ENCODE peak calls at places on chromosomes 4 and X, in four cellular contexts. One of them, this sample, is unnamed. For H3K9me3, the result is how much of the 10 kb centered on the place peaks cover.

GRCh38 chr4:41154814-41155177 is 59.5 kb downstream of the APBB2 start:
- DNase-seq in H9: no peak
- DNase-seq in A549: no peak
- DNase-seq in ovary: no peak
- DNase-seq in this sample: no peak

GRCh38 chrX:34341258-34341657 is 209.1 kb upstream of the FAM47A start:
- DNase-seq in H9: no peak
- DNase-seq in A549: no peak
- DNase-seq in ovary: no peak
- DNase-seq in this sample: no peak

GRCh38 chrX:55357236-55357635 is 92.5 kb upstream of the PAGE3 start:
- DNase-seq in H9: no peak
- DNase-seq in A549: no peak
- DNase-seq in ovary: no peak
- DNase-seq in this sample: no peak

GRCh38 chr4:39614487-39615162 is 24.0 kb downstream of the SMIM14 start:
- DNase-seq in H9: no peak
- DNase-seq in A549: peak
- DNase-seq in ovary: no peak
- DNase-seq in this sample: no peak

GRCh38 chrX:44953734-44954502 is 80.9 kb downstream of the KDM6A start:
- DNase-seq in H9: no peak
- DNase-seq in A549: no peak
- DNase-seq in ovary: no peak
- DNase-seq in this sample: no peak

GRCh38 chr4:46648088-46648744 is 258.3 kb upstream of the GABRA2 start:
- DNase-seq in H9: peak
- DNase-seq in A549: no peak
- DNase-seq in ovary: no peak
- DNase-seq in this sample: no peak

GRCh38 chrX:24902808-24903207 is 113.0 kb downstream of the ARX start:
- DNase-seq in H9: no peak
- DNase-seq in A549: no peak
- DNase-seq in ovary: no peak
- DNase-seq in this sample: no peak

GRCh38 chrX:17547658-17548057 is 172.7 kb downstream of the NHS start:
- DNase-seq in H9: no peak
- DNase-seq in A549: peak
- DNase-seq in ovary: peak
- DNase-seq in this sample: peak

GRCh38 chrX:77788050-77788449 is 2.0 kb upstream of the ATRX start:
- DNase-seq in H9: no peak
- DNase-seq in A549: peak
- DNase-seq in ovary: no peak
- DNase-seq in this sample: peak

GRCh38 chrX:17032351-17032750 is 85.9 kb downstream of the REPS2 start:
- DNase-seq in H9: no peak
- DNase-seq in A549: peak
- DNase-seq in ovary: no peak
- DNase-seq in this sample: no peak

GRCh38 chr4:37225778-37226177 is 18.8 kb upstream of the NWD2 start:
- DNase-seq in H9: no peak
- DNase-seq in A549: no peak
- DNase-seq in ovary: no peak
- DNase-seq in this sample: no peak

GRCh38 chr4:60948008-60948407 is 252.1 kb upstream of the ADGRL3 start:
- DNase-seq in H9: no peak
- DNase-seq in A549: no peak
- DNase-seq in ovary: no peak
- DNase-seq in this sample: no peak

GRCh38 chrX:103780701-103781402 is 4.2 kb downstream of the PLP1 start:
- DNase-seq in H9: peak
- DNase-seq in A549: no peak
- DNase-seq in ovary: no peak
- DNase-seq in this sample: no peak

DNA sequence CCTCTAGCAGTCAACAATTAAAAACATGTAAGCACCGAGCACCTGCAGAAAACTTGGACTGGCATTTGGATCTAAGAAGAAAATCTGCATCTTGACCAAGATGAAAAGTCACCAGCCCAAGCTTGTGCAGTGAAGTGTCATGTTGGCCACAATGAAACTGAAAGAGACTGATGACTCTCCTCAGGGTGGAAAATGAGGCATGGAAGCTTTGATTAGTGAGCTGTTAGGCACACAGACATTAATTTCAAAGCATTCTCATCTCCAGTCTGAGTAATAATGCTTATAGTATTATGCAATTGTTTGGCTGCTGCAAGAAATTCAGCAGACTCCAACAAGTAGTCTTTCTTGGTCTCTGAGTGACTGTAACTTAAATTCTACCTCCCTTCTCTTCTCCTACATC is 150.1 kb downstream of the AR start:
- DNase-seq in H9: no peak
- DNase-seq in A549: no peak
- DNase-seq in ovary: no peak
- DNase-seq in this sample: no peak
- H3K9me3 ChIP-seq in H9: half or more
- H3K9me3 ChIP-seq in A549: under half
- H3K9me3 ChIP-seq in ovary: under half
- H3K9me3 ChIP-seq in this sample: under half

DNA sequence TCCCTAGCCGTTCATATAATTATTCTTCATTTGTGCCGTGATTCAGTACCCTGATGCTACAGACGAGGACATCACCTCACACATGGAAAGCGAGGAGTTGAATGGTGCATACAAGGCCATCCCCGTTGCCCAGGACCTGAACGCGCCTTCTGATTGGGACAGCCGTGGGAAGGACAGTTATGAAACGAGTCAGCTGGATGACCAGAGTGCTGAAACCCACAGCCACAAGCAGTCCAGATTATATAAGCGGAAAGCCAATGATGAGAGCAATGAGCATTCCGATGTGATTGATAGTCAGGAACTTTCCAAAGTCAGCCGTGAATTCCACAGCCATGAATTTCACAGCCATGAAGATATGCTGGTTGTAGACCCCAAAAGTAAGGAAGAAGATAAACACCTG is 6.9 kb downstream of the SPP1 start:
- DNase-seq in H9: no peak
- DNase-seq in A549: no peak
- DNase-seq in ovary: no peak
- DNase-seq in this sample: no peak
- TF ChIP-seq CTCF in H9: no peak
- TF ChIP-seq CTCF in A549: no peak
- TF ChIP-seq CTCF in ovary: no peak
- TF ChIP-seq CTCF in this sample: no peak

DNA sequence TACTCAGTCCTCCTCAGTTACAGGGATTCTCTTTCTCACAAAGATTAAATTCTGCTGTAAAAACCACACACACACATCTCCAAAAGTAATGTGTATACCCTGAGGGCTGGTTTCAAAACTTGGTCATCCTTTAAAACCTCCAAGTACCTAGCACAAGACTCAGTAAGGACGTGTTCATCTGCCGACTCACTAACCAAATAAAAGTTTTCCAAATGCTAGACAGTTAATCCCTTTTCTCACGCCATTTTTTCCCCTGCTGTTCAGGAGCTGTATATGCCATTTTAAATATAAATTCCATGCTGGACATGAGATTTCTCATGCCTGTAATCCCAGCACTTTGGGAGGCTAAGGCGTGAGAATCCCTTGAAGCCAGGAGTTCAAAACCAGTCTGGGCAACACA is 3.9 kb upstream of the SAT1 start:
- DNase-seq in H9: no peak
- DNase-seq in A549: peak
- DNase-seq in ovary: no peak
- DNase-seq in this sample: no peak
- H3K27ac ChIP-seq in H9: no peak
- H3K27ac ChIP-seq in A549: peak
- H3K27ac ChIP-seq in ovary: no peak
- H3K27ac ChIP-seq in this sample: no peak

DNA sequence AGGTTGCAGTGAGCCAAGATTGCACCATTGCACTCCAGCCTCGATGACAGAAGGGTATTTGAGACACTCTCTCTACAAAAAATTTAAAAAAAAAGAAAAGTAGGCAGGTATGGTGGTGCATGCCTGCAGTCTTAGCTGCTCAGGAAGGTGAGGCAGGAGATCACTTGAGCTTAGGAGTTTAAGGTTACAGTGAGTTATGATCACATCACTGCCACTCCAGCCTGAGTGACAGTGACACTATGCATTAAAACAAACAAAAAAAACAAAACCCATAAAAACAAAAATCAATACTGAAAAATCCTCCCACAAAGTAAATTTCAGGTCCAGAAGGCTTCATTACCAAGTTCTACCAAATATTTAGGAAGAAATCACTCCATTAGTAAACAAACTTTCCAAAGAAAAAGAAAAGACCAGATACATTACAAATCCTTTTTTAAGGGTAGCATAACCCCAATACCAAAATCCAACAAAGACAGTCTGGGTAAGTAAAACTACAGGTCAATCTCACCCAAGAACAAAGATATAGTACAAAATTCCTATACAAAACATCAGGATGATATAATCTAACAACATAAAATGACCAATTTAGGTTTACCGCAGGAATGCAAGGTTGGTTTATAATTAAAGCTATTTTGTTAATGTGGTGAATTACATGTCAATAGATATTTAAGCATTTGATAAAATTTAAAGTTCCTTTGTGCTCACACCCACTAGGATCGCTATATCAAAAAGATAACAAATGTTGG is 11.7 kb downstream of the NELFA start:
- DNase-seq in H9: no peak
- DNase-seq in A549: no peak
- DNase-seq in ovary: no peak
- DNase-seq in this sample: no peak
- H3K9me3 ChIP-seq in H9: under half
- H3K9me3 ChIP-seq in A549: under half
- H3K9me3 ChIP-seq in ovary: under half
- H3K9me3 ChIP-seq in this sample: under half

GRCh38 chr4:113901994-113902787 is 77.3 kb downstream of the ARSJ start:
- DNase-seq in H9: no peak
- DNase-seq in A549: no peak
- DNase-seq in ovary: no peak
- DNase-seq in this sample: no peak
- TF ChIP-seq CTCF in H9: no peak
- TF ChIP-seq CTCF in A549: no peak
- TF ChIP-seq CTCF in ovary: no peak
- TF ChIP-seq CTCF in this sample: no peak

GRCh38 chr4:112109455-112110425 is 35.5 kb upstream of the FAM241A start:
- DNase-seq in H9: no peak
- DNase-seq in A549: no peak
- DNase-seq in ovary: no peak
- DNase-seq in this sample: no peak

GRCh38 chr4:112113786-112114185 is 31.5 kb upstream of the FAM241A start:
- DNase-seq in H9: no peak
- DNase-seq in A549: no peak
- DNase-seq in ovary: no peak
- DNase-seq in this sample: no peak

GRCh38 chr4:112114452-112114851 is 30.8 kb upstream of the FAM241A start:
- DNase-seq in H9: no peak
- DNase-seq in A549: no peak
- DNase-seq in ovary: no peak
- DNase-seq in this sample: no peak

GRCh38 chr4:112111306-112111705 is 33.9 kb upstream of the FAM241A start:
- DNase-seq in H9: no peak
- DNase-seq in A549: no peak
- DNase-seq in ovary: no peak
- DNase-seq in this sample: no peak

DNA sequence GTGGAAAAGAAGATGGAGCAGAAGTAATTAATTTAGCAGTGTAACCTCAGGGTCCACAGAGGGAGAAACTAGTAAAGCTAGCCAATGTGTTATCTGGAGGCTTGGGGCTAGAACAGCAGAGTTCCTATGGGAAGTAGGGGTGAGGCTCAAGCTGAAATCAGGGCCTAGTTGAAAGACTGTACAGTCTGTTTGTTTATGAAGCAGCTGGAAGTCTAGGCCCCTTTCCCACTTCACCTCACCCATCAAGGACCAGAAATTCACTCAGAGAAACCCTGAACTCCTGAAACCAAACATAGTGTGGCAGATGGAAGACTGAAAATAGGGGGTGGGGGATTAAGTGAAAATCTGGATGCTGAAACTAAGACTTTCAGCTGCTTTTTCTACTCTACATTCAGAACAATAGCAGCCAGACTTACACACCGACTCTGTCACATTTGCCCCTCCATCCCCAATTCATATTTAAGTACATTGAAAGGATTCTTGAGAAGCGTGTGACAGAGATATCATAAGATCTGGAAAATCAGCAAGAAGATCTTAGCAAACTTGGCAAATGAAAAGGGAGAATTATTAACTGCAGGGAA is 32.6 kb upstream of the FAM241A start:
- DNase-seq in H9: no peak
- DNase-seq in A549: no peak
- DNase-seq in ovary: no peak
- DNase-seq in this sample: no peak
- H3K27ac ChIP-seq in H9: no peak
- H3K27ac ChIP-seq in A549: peak
- H3K27ac ChIP-seq in ovary: no peak
- H3K27ac ChIP-seq in this sample: no peak

GRCh38 chr4:97942137-97942536 is 201.1 kb downstream of the STPG2 start:
- DNase-seq in H9: no peak
- DNase-seq in A549: no peak
- DNase-seq in ovary: no peak
- DNase-seq in this sample: no peak
- H3K9me3 ChIP-seq in H9: under half
- H3K9me3 ChIP-seq in A549: under half
- H3K9me3 ChIP-seq in ovary: under half
- H3K9me3 ChIP-seq in this sample: under half

This sample was measured in heart right ventricle.